ENCODE peak calls at places on chromosomes 5 and 9, in nine cellular contexts. M, N, S, O, W, Z, V, F and P are unnamed samples.

GRCh38 chr9:8338249-8338721 is 538.7 kb upstream of the DMAC1 start:
- DNase-seq in S (no peak), N (no peak), F (no peak), Z (no peak), O (no peak), V (no peak), M (no peak), W (no peak), P (no peak)

GRCh38 chr5:113606298-113607134 is 93.0 kb downstream of the YTHDC2 start:
- DNase-seq in V (no peak), F (no peak), N (no peak), M (peak), O (peak), Z (peak), W (peak), S (peak), P (peak)

GRCh38 chr9:134607971-134608370 is 33.6 kb upstream of the COL5A1 start:
- DNase-seq in M (no peak), Z (no peak), S (peak), V (no peak), O (no peak), F (no peak), W (no peak), N (no peak), P (peak)

GRCh38 chr5:160363122-160363521 is 7.3 kb downstream of the C1QTNF2 start:
- DNase-seq in S (no peak), M (peak), W (no peak), V (no peak), Z (no peak), O (no peak), F (no peak), N (no peak), P (no peak)

GRCh38 chr9:969310-969692 is 7.2 kb upstream of the DMRT3 start:
- DNase-seq in N (no peak), V (no peak), S (no peak), M (no peak), O (no peak), F (no peak), W (no peak), Z (no peak), P (no peak)

GRCh38 chr5:99879791-99880511 is 655.2 kb upstream of the FAM174A start:
- DNase-seq in W (no peak), S (no peak), N (no peak), O (no peak), F (no peak), Z (no peak), M (no peak), V (no peak), P (no peak)

GRCh38 chr9:14304242-14304641 is 9.7 kb downstream of the NFIB start:
- DNase-seq in W (no peak), V (no peak), M (no peak), S (no peak), F (no peak), O (no peak), Z (no peak), N (no peak), P (no peak)

GRCh38 chr5:53008751-53009150 is 19.6 kb downstream of the ITGA2 start:
- DNase-seq in O (no peak), Z (no peak), W (no peak), N (no peak), M (no peak), V (no peak), S (no peak), F (no peak), P (peak)

GRCh38 chr5:66454186-66455078 is 141.8 kb upstream of the MAST4 start:
- DNase-seq in Z (no peak), N (peak), W (no peak), O (no peak), F (no peak), S (no peak), V (no peak), M (no peak), P (peak)

GRCh38 chr5:83482961-83483360 is 11.4 kb downstream of the VCAN start:
- DNase-seq in V (no peak), O (no peak), M (no peak), W (no peak), F (no peak), S (no peak), Z (no peak), N (no peak), P (no peak)

GRCh38 chr9:124392855-124393460 is 22.3 kb downstream of the PSMB7 start:
- DNase-seq in V (no peak), M (no peak), S (no peak), F (no peak), W (no peak), N (peak), O (peak), Z (peak), P (peak)

GRCh38 chr5:81754621-81755020 is 3.7 kb upstream of the SSBP2 start:
- DNase-seq in S (no peak), M (no peak), V (no peak), N (no peak), W (no peak), Z (no peak), F (no peak), O (no peak), P (no peak)

GRCh38 chr5:159304961-159305595 is 25.2 kb downstream of the IL12B start:
- DNase-seq in M (no peak), O (no peak), W (no peak), N (no peak), V (no peak), Z (no peak), F (no peak), S (no peak), P (no peak)

GRCh38 chr5:135551593-135552447 is 16.1 kb upstream of the NEUROG1 start:
- DNase-seq in S (peak), F (peak), O (peak), W (peak), V (no peak), N (peak), Z (peak), M (peak), P (peak)

GRCh38 chr5:167950126-167950721 is 341.2 kb upstream of the WWC1 start:
- DNase-seq in N (peak), W (no peak), M (no peak), V (no peak), S (no peak), O (no peak), Z (peak), F (no peak), P (peak)

GRCh38 chr9:134390537-134390936 is 64.3 kb downstream of the RXRA start:
- DNase-seq in Z (no peak), M (no peak), W (no peak), F (no peak), V (no peak), N (no peak), S (no peak), O (no peak), P (no peak)

GRCh38 chr5:168829044-168829443 is 249.9 kb upstream of the PANK3 start:
- DNase-seq in Z (no peak), N (no peak), V (peak), F (no peak), S (no peak), O (no peak), M (no peak), W (no peak), P (no peak)

GRCh38 chr9:75001719-75002421 is 26.2 kb downstream of the CARNMT1 start:
- DNase-seq in M (no peak), V (no peak), W (peak), Z (no peak), O (peak), N (peak), F (no peak), S (peak), P (peak)

GRCh38 chr9:110578896-110579752 is at the start of gene SVEP1:
- DNase-seq in S (no peak), M (peak), O (peak), N (no peak), W (no peak), V (peak), Z (peak), F (peak), P (peak)

GRCh38 chr5:64939772-64940510 is 171.2 kb downstream of the CWC27 start:
- DNase-seq in M (peak), S (no peak), O (peak), F (no peak), V (no peak), W (peak), Z (no peak), N (no peak), P (peak)

GRCh38 chr5:73633060-73633459 is 7.1 kb downstream of the ARHGEF28 start:
- DNase-seq in W (no peak), F (no peak), S (no peak), M (no peak), N (no peak), V (no peak), O (no peak), Z (no peak), P (peak)

GRCh38 chr9:115590016-115590415 is 472.1 kb upstream of the TNC start:
- DNase-seq in V (no peak), F (no peak), S (no peak), W (no peak), Z (peak), M (no peak), N (no peak), O (no peak), P (peak)

GRCh38 chr5:145521523-145521922 is 313.6 kb downstream of the PRELID2 start:
- DNase-seq in W (no peak), O (no peak), M (no peak), N (no peak), V (no peak), Z (no peak), F (no peak), S (no peak), P (no peak)

GRCh38 chr9:4490705-4491620 is 695 bp downstream of the SLC1A1 start:
- DNase-seq in V (no peak), S (no peak), F (peak), Z (no peak), M (no peak), N (no peak), W (peak), O (peak), P (no peak)

GRCh38 chr9:129343697-129344375 is 165.8 kb upstream of the IER5L start:
- DNase-seq in F (peak), Z (peak), W (peak), M (peak), S (no peak), V (peak), O (no peak), N (no peak), P (no peak)

GRCh38 chr5:134100283-134101011 is 14.0 kb upstream of the TCF7 start:
- DNase-seq in M (no peak), Z (no peak), O (no peak), S (peak), V (no peak), N (no peak), W (no peak), F (no peak), P (peak)

GRCh38 chr9:95741631-95742030 is 133.9 kb upstream of the ERCC6L2 start:
- DNase-seq in M (no peak), W (no peak), Z (no peak), O (no peak), N (no peak), F (no peak), V (no peak), S (no peak), P (no peak)